ENCODE peak calls at places on chromosomes 12 and 14, in nine cellular contexts. I, X, G, C, V, F, Q, H and K are unnamed samples.

GRCh38 chr12:89299417-89299816 is 52.9 kb downstream of the DUSP6 start:
- DNase-seq in G (no peak), H (no peak), X (no peak), F (no peak), V (no peak), Q (no peak), C (no peak), I (no peak), K (no peak)

GRCh38 chr12:14841761-14842160 is 1.6 kb downstream of the ART4 start:
- DNase-seq in I (no peak), X (no peak), C (no peak), G (peak), F (no peak), Q (peak), V (peak), H (no peak), K (no peak)

GRCh38 chr14:61551419-61551818 is 143.9 kb upstream of the HIF1A start:
- DNase-seq in C (no peak), I (no peak), G (no peak), Q (no peak), V (no peak), H (no peak), X (no peak), F (no peak), K (no peak)

GRCh38 chr14:68365228-68365627 is 427.6 kb downstream of the ZFP36L1 start:
- DNase-seq in F (peak), H (no peak), X (no peak), V (no peak), G (no peak), C (no peak), I (no peak), Q (peak), K (no peak)

GRCh38 chr14:72786377-72787350 is 107.2 kb downstream of the DPF3 start:
- DNase-seq in I (no peak), H (no peak), V (no peak), G (no peak), Q (no peak), C (no peak), X (no peak), F (no peak), K (no peak)

GRCh38 chr14:73026243-73026844 is 562 bp downstream of the ZFYVE1 start:
- DNase-seq in C (no peak), X (no peak), H (no peak), Q (no peak), I (no peak), G (no peak), F (no peak), V (no peak), K (no peak)

GRCh38 chr14:55359307-55359706 is 52.3 kb downstream of the ATG14 start:
- DNase-seq in Q (no peak), C (no peak), X (no peak), F (no peak), G (no peak), I (no peak), V (no peak), H (no peak), K (no peak)

GRCh38 chr14:62455446-62455845 is 589.8 kb downstream of the KCNH5 start:
- DNase-seq in G (no peak), H (no peak), X (no peak), F (no peak), V (no peak), C (no peak), Q (no peak), I (no peak), K (no peak)

GRCh38 chr14:92584856-92585255 is 71.3 kb downstream of the RIN3 start:
- DNase-seq in H (no peak), F (no peak), V (no peak), X (no peak), I (no peak), Q (no peak), C (peak), G (no peak), K (peak)

GRCh38 chr12:50740307-50740706 is 23.6 kb upstream of the ATF1 start:
- DNase-seq in G (no peak), F (no peak), H (no peak), X (no peak), Q (no peak), I (no peak), C (no peak), V (no peak), K (no peak)

GRCh38 chr12:2284857-2285256 is 232.1 kb downstream of the CACNA1C start:
- DNase-seq in I (no peak), G (peak), Q (peak), X (no peak), C (no peak), V (peak), H (no peak), F (no peak), K (peak)

GRCh38 chr14:103872492-103873113 is 25.2 kb upstream of the PPP1R13B start:
- DNase-seq in I (no peak), C (no peak), G (no peak), X (no peak), Q (no peak), F (no peak), H (peak), V (no peak), K (no peak)
- H3K4me3 ChIP-seq in I (peak), C (peak), G (peak), X (peak), Q (peak), F (no peak), H (peak), V (peak), K (peak)

GRCh38 chr14:94485944-94486841 is 10.2 kb upstream of the SERPINA9 start:
- DNase-seq in F (no peak), I (peak), C (peak), X (no peak), Q (peak), V (peak), H (peak), G (peak), K (no peak)
- H3K4me3 ChIP-seq in F (no peak), I (no peak), C (no peak), X (no peak), Q (no peak), V (no peak), H (no peak), G (no peak), K (no peak)

GRCh38 chr12:102848832-102849231 is 68.2 kb downstream of the PAH start:
- DNase-seq in H (no peak), C (no peak), Q (no peak), V (no peak), G (no peak), X (no peak), F (no peak), I (no peak), K (no peak)
- H3K4me3 ChIP-seq in H (no peak), C (no peak), Q (no peak), V (no peak), G (no peak), X (no peak), F (no peak), I (no peak), K (no peak)

GRCh38 chr14:105145381-105146180 is 23.0 kb downstream of the JAG2 start:
- DNase-seq in G (peak), V (no peak), H (no peak), I (no peak), F (no peak), X (no peak), Q (no peak), C (peak), K (no peak)
- H3K4me3 ChIP-seq in G (no peak), V (no peak), H (no peak), I (no peak), F (no peak), X (no peak), Q (no peak), C (no peak), K (no peak)

GRCh38 chr12:7493006-7493405 is 10.6 kb downstream of the CD163 start:
- DNase-seq in H (no peak), V (no peak), F (no peak), I (no peak), X (no peak), C (no peak), Q (no peak), G (no peak), K (no peak)

GRCh38 chr12:7501031-7501585 is 2.5 kb downstream of the CD163 start:
- DNase-seq in F (no peak), C (no peak), G (no peak), I (no peak), Q (peak), V (no peak), X (no peak), H (no peak), K (no peak)

GRCh38 chr12:7495136-7495535 is 8.4 kb downstream of the CD163 start:
- DNase-seq in G (no peak), I (no peak), F (no peak), X (no peak), Q (no peak), V (no peak), H (no peak), C (no peak), K (no peak)

GRCh38 chr12:7498832-7499231 is 4.7 kb downstream of the CD163 start:
- DNase-seq in G (no peak), Q (peak), H (no peak), C (no peak), X (no peak), V (no peak), F (peak), I (no peak), K (no peak)

DNA sequence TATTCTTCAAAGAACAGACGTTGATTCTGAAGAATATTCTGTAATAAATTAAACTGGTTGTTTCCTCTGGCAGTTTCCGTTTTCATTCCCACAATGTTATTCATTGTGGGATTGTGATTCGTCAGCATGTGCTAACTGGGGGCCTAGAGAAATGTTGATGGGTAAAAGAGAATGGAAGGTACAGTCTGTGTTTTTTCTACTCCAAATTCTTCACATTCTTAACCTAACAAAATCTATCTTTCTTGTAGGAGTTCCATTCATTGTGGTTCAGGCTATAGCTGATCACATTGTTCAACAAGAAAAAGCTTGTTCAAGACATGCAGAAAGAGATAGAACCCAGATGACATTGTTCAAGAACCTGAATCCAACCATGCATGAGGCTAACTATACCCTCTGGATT is 5.9 kb downstream of the CD163 start:
- DNase-seq in C (no peak), I (no peak), Q (peak), F (no peak), V (no peak), X (no peak), G (no peak), H (no peak), K (no peak)
- H3K4me3 ChIP-seq in C (no peak), I (no peak), Q (no peak), F (no peak), V (no peak), X (no peak), G (no peak), H (no peak), K (no peak)

GRCh38 chr14:99887407-99887806 is 94.2 kb downstream of the EML1 start:
- DNase-seq in F (no peak), H (no peak), I (no peak), X (no peak), C (no peak), V (no peak), G (no peak), Q (no peak), K (no peak)

GRCh38 chr14:99881011-99881410 is 87.8 kb downstream of the EML1 start:
- DNase-seq in G (no peak), I (no peak), H (no peak), X (no peak), V (no peak), C (no peak), Q (peak), F (no peak), K (no peak)

GRCh38 chr14:99883866-99884650 is 90.8 kb downstream of the EML1 start:
- DNase-seq in Q (no peak), H (no peak), X (no peak), C (no peak), G (no peak), I (no peak), F (no peak), V (no peak), K (no peak)

GRCh38 chr14:99885649-99885958 is 92.4 kb downstream of the EML1 start:
- DNase-seq in Q (no peak), G (no peak), C (no peak), F (no peak), H (no peak), V (no peak), X (no peak), I (no peak), K (no peak)

GRCh38 chr14:99884834-99885648 is 91.8 kb downstream of the EML1 start:
- DNase-seq in G (no peak), X (peak), C (no peak), Q (peak), I (no peak), V (no peak), F (peak), H (peak), K (peak)
- H3K4me3 ChIP-seq in G (no peak), X (no peak), C (no peak), Q (no peak), I (no peak), V (no peak), F (no peak), H (no peak), K (no peak)

GRCh38 chr14:99644723-99645544 is at the start of gene HHIPL1:
- DNase-seq in X (no peak), H (no peak), I (no peak), V (no peak), Q (peak), F (no peak), G (peak), C (no peak), K (no peak)
- H3K4me3 ChIP-seq in X (no peak), H (no peak), I (no peak), V (peak), Q (peak), F (peak), G (peak), C (peak), K (no peak)

GRCh38 chr12:51812871-51813270 is 35.6 kb downstream of the FIGNL2 start:
- DNase-seq in Q (no peak), C (no peak), H (no peak), X (no peak), G (no peak), F (no peak), I (no peak), V (no peak), K (no peak)

GRCh38 chr12:51815571-51815970 is 32.9 kb downstream of the FIGNL2 start:
- DNase-seq in X (no peak), C (no peak), H (no peak), F (no peak), V (no peak), G (no peak), I (no peak), Q (no peak), K (no peak)

GRCh38 chr12:51814311-51815088 is 34.0 kb downstream of the FIGNL2 start:
- DNase-seq in C (peak), V (peak), Q (peak), F (peak), X (peak), G (peak), I (peak), H (peak), K (no peak)

GRCh38 chr12:51811203-51811805 is 37.2 kb downstream of the FIGNL2 start:
- DNase-seq in G (no peak), V (no peak), F (no peak), X (no peak), Q (no peak), H (no peak), C (no peak), I (no peak), K (no peak)

DNA sequence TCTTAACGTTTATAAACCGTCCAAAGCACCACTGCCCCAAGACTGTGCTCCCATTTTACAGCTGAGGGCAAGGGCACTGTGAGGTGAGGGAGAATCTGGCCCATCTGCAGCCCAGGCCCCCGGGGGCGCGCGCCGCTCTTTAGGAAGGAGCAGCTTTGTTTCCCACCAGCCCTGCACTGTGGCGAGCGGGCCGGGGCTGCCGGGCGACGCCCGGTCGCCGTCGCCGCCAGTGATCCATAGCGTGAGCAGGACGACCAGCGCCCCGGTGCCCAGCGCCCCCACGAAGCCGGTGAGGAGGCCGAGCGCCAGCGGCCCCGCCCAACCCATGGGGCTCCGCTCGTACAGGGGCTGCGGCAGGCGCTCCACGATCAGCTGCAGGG is 34.6 kb downstream of the FIGNL2 start:
- DNase-seq in V (no peak), F (no peak), Q (no peak), H (no peak), C (no peak), X (no peak), G (no peak), I (no peak), K (no peak)
- H3K4me3 ChIP-seq in V (peak), F (peak), Q (peak), H (peak), C (peak), X (peak), G (peak), I (peak), K (no peak)

GRCh38 chr12:11787921-11788849 is 138.7 kb downstream of the ETV6 start:
- DNase-seq in Q (no peak), V (no peak), F (no peak), C (no peak), X (no peak), I (no peak), H (no peak), G (no peak), K (peak)
- H3K4me3 ChIP-seq in Q (no peak), V (no peak), F (no peak), C (no peak), X (no peak), I (no peak), H (no peak), G (no peak), K (no peak)